ENCODE peak calls at places on chromosomes 4 and X, in four cellular contexts. G is CD4-positive, alpha-beta T cell; J is naive thymus-derived CD4-positive, alpha-beta T cell; W is PC-3. C is an unnamed sample. For H3K9me3, the result is how much of the 10 kb centered on the place peaks cover.

GRCh38 chr4:24044610-24045589 is 155.1 kb upstream of the PPARGC1A start:
- DNase-seq in G (no peak), J (no peak), W (no peak), C (no peak)

GRCh38 chrX:124476562-124476961 is 130.2 kb downstream of the SH2D1A start:
- DNase-seq in G (no peak), J (no peak), W (no peak), C (no peak)

GRCh38 chrX:18997916-18998315 is 14.0 kb upstream of the PHKA2 start:
- DNase-seq in G (no peak), J (no peak), W (no peak), C (no peak)

GRCh38 chr4:145829629-145830395 is 108.8 kb downstream of the ZNF827 start:
- DNase-seq in G (no peak), J (no peak), W (no peak), C (no peak)

GRCh38 chr4:134700251-134700650 is 498.7 kb upstream of the PABPC4L start:
- DNase-seq in G (no peak), J (no peak), W (no peak), C (no peak)

GRCh38 chrX:134604701-134605271 is 53.5 kb downstream of the PLAC1 start:
- DNase-seq in G (no peak), J (no peak), W (peak), C (no peak)

GRCh38 chrX:38798956-38799355 is 2.3 kb upstream of the MID1IP1 start:
- DNase-seq in G (no peak), J (no peak), W (peak), C (no peak)

GRCh38 chr4:172390341-172390740 is 577.1 kb downstream of the GALNTL6 start:
- DNase-seq in G (no peak), J (no peak), W (no peak), C (no peak)

GRCh38 chrX:139126493-139126892 is 404.0 kb upstream of the F9 start:
- DNase-seq in G (no peak), J (no peak), W (peak), C (no peak)

GRCh38 chr4:8725845-8726244 is 133.3 kb downstream of the CPZ start:
- DNase-seq in G (no peak), J (no peak), W (no peak), C (no peak)

GRCh38 chr4:168817418-168817817 is 192.6 kb downstream of the CBR4 start:
- DNase-seq in G (no peak), J (no peak), W (no peak), C (no peak)

GRCh38 chr4:139458999-139459398 is 5.1 kb downstream of the RAB33B start:
- DNase-seq in G (no peak), J (no peak), W (peak), C (no peak)

GRCh38 chrX:34884693-34885277 is 57.8 kb upstream of the FAM47B start:
- DNase-seq in G (no peak), J (no peak), W (peak), C (no peak)

GRCh38 chr4:14130551-14130950 is 503.0 kb upstream of the BOD1L1 start:
- DNase-seq in G (no peak), J (no peak), W (no peak), C (no peak)

GRCh38 chr4:6194458-6195195 is 5.7 kb downstream of the JAKMIP1 start:
- DNase-seq in G (no peak), J (no peak), W (no peak), C (no peak)

GRCh38 chr4:48635310-48635709 is 144.8 kb downstream of the FRYL start:
- DNase-seq in G (no peak), J (no peak), W (peak), C (no peak)

GRCh38 chr4:41454393-41454792 is 83.6 kb upstream of the LIMCH1 start:
- DNase-seq in G (no peak), J (no peak), W (no peak), C (no peak)

GRCh38 chr4:159035570-159035969 is 67.3 kb upstream of the RAPGEF2 start:
- DNase-seq in G (no peak), J (no peak), W (no peak), C (no peak)

GRCh38 chr4:26936284-26937065 is 75.8 kb downstream of the STIM2 start:
- DNase-seq in G (no peak), J (no peak), W (no peak), C (no peak)

GRCh38 chr4:5980436-5981155 is 37.6 kb downstream of the C4orf50 start:
- DNase-seq in G (no peak), J (no peak), W (no peak), C (no peak)

GRCh38 chrX:24306430-24306829 is 7.4 kb downstream of the SUPT20HL2 start:
- DNase-seq in G (no peak), J (no peak), W (no peak), C (no peak)

GRCh38 chrX:39477031-39477430 is 620.7 kb downstream of the BCOR start:
- DNase-seq in G (no peak), J (no peak), W (no peak), C (no peak)

GRCh38 chr4:3123201-3123671 is 48.8 kb downstream of the HTT start:
- DNase-seq in G (no peak), J (no peak), W (no peak), C (no peak)

GRCh38 chrX:130878350-130879341 is 24.4 kb downstream of the ENOX2 start:
- DNase-seq in G (no peak), J (no peak), W (peak), C (no peak)

GRCh38 chr4:14726441-14727405 is 275.6 kb upstream of the CPEB2 start:
- DNase-seq in G (no peak), J (no peak), W (peak), C (no peak)

GRCh38 chrX:30620980-30621716 is 32.1 kb upstream of the GK start:
- DNase-seq in G (no peak), J (no peak), W (peak), C (no peak)

GRCh38 chr4:179858221-179858620 is 2385.0 kb upstream of the TENM3 start:
- DNase-seq in G (no peak), J (no peak), W (no peak), C (no peak)

GRCh38 chrX:107718156-107718621 is 57.4 kb downstream of the TSC22D3 start:
- DNase-seq in G (peak), J (peak), W (peak), C (peak)

GRCh38 chrX:152821145-152821765 is 9.3 kb downstream of the CETN2 start:
- DNase-seq in G (no peak), J (no peak), W (peak), C (no peak)

GRCh38 chr4:24396988-24397387 is 187.4 kb downstream of the DHX15 start:
- DNase-seq in G (no peak), J (no peak), W (no peak), C (no peak)

GRCh38 chr4:105560488-105560887 is 8.1 kb downstream of the ARHGEF38 start:
- DNase-seq in G (no peak), J (no peak), W (no peak), C (no peak)

GRCh38 chrX:149010899-149011224 is 494.2 kb downstream of the IDS start:
- DNase-seq in G (no peak), J (no peak), W (no peak), C (no peak)
- H3K9me3 ChIP-seq in G (under half), J (under half), W (under half), C (under half)

GRCh38 chr4:190018201-190018920 is 8.7 kb downstream of the FRG2 start:
- DNase-seq in G (no peak), J (no peak), W (no peak), C (no peak)
- H3K9me3 ChIP-seq in G (under half), J (under half), W (under half), C (under half)

GRCh38 chr4:175282407-175282806 is 364.2 kb downstream of the ADAM29 start:
- DNase-seq in G (no peak), J (no peak), W (no peak), C (no peak)
- H3K9me3 ChIP-seq in G (under half), J (under half), W (under half), C (under half)

DNA sequence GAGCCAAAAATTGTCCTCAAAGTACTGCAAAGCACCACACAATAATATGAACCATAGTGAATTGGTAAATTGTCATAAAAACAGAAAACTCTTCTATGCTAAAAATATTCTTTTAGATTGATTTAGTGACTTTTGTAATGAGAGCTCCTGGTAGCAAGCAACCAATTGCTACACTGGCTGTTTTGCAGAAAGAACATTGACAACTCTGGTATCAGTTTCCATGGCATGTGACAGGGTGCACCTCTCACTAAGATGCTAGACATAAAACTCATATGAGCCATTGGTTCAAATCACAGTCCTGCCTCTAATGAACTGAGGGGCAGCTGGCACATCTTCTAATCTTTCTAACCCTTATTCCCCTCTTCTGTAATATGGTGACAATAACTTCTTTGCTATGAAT is 212.2 kb downstream of the HS3ST1 start:
- DNase-seq in G (no peak), J (no peak), W (no peak), C (no peak)
- H3K9me3 ChIP-seq in G (under half), J (under half), W (under half), C (under half)

GRCh38 chr4:184376136-184376838 is 98.1 kb downstream of the IRF2 start:
- DNase-seq in G (no peak), J (no peak), W (peak), C (no peak)

GRCh38 chr4:184375027-184375426 is 99.3 kb downstream of the IRF2 start:
- DNase-seq in G (no peak), J (no peak), W (peak), C (no peak)

GRCh38 chr4:184380707-184381106 is 93.6 kb downstream of the IRF2 start:
- DNase-seq in G (no peak), J (no peak), W (no peak), C (no peak)

GRCh38 chr4:184374006-184374405 is 100.3 kb downstream of the IRF2 start:
- DNase-seq in G (no peak), J (no peak), W (no peak), C (no peak)

DNA sequence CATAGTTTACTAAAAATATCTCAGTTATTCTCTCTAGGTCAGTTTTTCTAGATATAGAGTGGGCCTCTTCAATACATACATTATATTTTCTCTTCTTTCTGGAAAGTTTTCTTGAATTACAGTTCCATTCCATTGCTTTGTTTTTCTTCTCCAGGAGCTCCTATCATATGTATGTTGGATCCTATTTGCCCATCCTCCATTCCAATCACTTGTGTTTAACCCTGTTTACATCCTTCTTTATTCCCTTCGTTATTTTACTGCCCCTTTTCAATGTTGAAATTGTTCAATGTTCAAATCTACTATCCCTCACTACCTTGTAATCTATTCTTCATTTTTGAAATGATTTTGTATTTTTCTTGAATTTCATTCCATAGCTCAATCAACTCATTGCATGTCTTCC is 97.4 kb downstream of the IRF2 start:
- DNase-seq in G (no peak), J (no peak), W (no peak), C (no peak)
- H3K9me3 ChIP-seq in G (under half), J (under half), W (under half), C (under half)

C was measured in CD8-positive, alpha-beta T cell.